ENCODE peak calls at places on chromosomes 2 and 18, in seven cellular contexts. T is mammary epithelial cell; Y is CD4-positive, alpha-beta T cell; B is testis; X is left ventricle myocardium inferior; H is osteoblast; E is heart left ventricle. Z is an unnamed sample.
A peak's percentile ranks its signal among the peaks of the same experiment; 100 is the strongest.

GRCh38 chr2:201194097-201194496 is 11.2 kb downstream of the CASP10 start:
- DNase-seq in T (no peak), Y (no peak), B (no peak), X (no peak), H (no peak), E (no peak), Z (no peak)

GRCh38 chr2:133209325-133209724 is 358.9 kb downstream of the NCKAP5 start:
- DNase-seq in T (no peak), Y (no peak), B (no peak), X (no peak), H (no peak), E (no peak), Z (no peak)

GRCh38 chr2:39733070-39733674 is 45.9 kb downstream of the THUMPD2 start:
- DNase-seq in T (no peak), Y (no peak), B (no peak), X (no peak), H (no peak), E (no peak), Z (no peak)

GRCh38 chr2:150679456-150680120 is 192.1 kb upstream of the RND3 start:
- DNase-seq in T (peak; percentile 9), Y (no peak), B (no peak), X (no peak), H (no peak), E (no peak), Z (no peak)

GRCh38 chr2:42105330-42106256 is 57.8 kb downstream of the PKDCC start:
- DNase-seq in T (no peak), Y (peak; percentile 82), B (no peak), X (peak; percentile 29), H (no peak), E (peak; percentile 62), Z (no peak)

GRCh38 chr2:236171213-236172201 is 3.3 kb upstream of the GBX2 start:
- DNase-seq in T (no peak), Y (no peak), B (no peak), X (no peak), H (peak; percentile 81), E (no peak), Z (no peak)

GRCh38 chr2:190722825-190723224 is 73.9 kb downstream of the NAB1 start:
- DNase-seq in T (peak; percentile 68), Y (no peak), B (no peak), X (no peak), H (no peak), E (no peak), Z (no peak)

GRCh38 chr2:28231110-28231621 is 161.5 kb upstream of the FOSL2 start:
- DNase-seq in T (peak; percentile 24), Y (no peak), B (no peak), X (peak; percentile 22), H (peak; percentile 54), E (peak; percentile 46), Z (no peak)

GRCh38 chr2:117199511-117199910 is 615.0 kb upstream of the DDX18 start:
- DNase-seq in T (no peak), Y (no peak), B (no peak), X (no peak), H (no peak), E (no peak), Z (no peak)

GRCh38 chr2:30691948-30692828 is 115.1 kb downstream of the CAPN13 start:
- DNase-seq in T (no peak), Y (no peak), B (peak; percentile 60), X (peak; percentile 32), H (peak; percentile 84), E (peak; percentile 63), Z (no peak)

GRCh38 chr2:211941359-211941758 is 597.2 kb downstream of the ERBB4 start:
- DNase-seq in T (no peak), Y (no peak), B (no peak), X (no peak), H (no peak), E (no peak), Z (no peak)

GRCh38 chr2:114550895-114551793 is 108.7 kb downstream of the DPP10 start:
- DNase-seq in T (peak; percentile 35), Y (no peak), B (peak; percentile 75), X (no peak), H (peak; percentile 87), E (no peak), Z (no peak)

GRCh38 chr18:37762076-37762475 is 196.5 kb upstream of the CELF4 start:
- DNase-seq in T (no peak), Y (no peak), B (peak; percentile 72), X (no peak), H (no peak), E (no peak), Z (no peak)

GRCh38 chr2:220473611-220474010 is 846.2 kb downstream of the SLC4A3 start:
- DNase-seq in T (no peak), Y (no peak), B (no peak), X (no peak), H (no peak), E (no peak), Z (no peak)

GRCh38 chr18:76369791-76370555 is 125.1 kb downstream of the ZNF516 start:
- DNase-seq in T (no peak), Y (no peak), B (no peak), X (no peak), H (no peak), E (no peak), Z (no peak)

GRCh38 chr2:71991397-71991796 is 156.3 kb downstream of the CYP26B1 start:
- DNase-seq in T (no peak), Y (no peak), B (no peak), X (no peak), H (no peak), E (no peak), Z (no peak)
- TF ChIP-seq CTCF in T (no peak), Y (no peak), B (no peak), X (no peak), H (no peak), E (no peak), Z (no peak)

GRCh38 chr2:99325384-99325783 is 10.7 kb downstream of the TXNDC9 start:
- DNase-seq in T (no peak), Y (no peak), B (no peak), X (no peak), H (no peak), E (no peak), Z (no peak)
- TF ChIP-seq CTCF in T (no peak), Y (no peak), B (no peak), X (no peak), H (no peak), E (no peak), Z (no peak)

GRCh38 chr2:144162652-144163051 is 357.3 kb downstream of the ZEB2 start:
- DNase-seq in T (peak; percentile 29), Y (peak; percentile 11), B (peak; percentile 40), X (no peak), H (no peak), E (no peak), Z (no peak)
- TF ChIP-seq CTCF in T (peak; percentile 77), Y (peak; percentile 25), B (no peak), X (peak; percentile 65), H (peak; percentile 16), E (peak; percentile 36), Z (peak; percentile 18)

GRCh38 chr2:119474371-119475224 is 42.9 kb downstream of the TMEM37 start:
- DNase-seq in T (no peak), Y (no peak), B (no peak), X (no peak), H (peak; percentile 54), E (peak; percentile 31), Z (no peak)

GRCh38 chr2:119478188-119479065 is 45.9 kb downstream of the SCTR start:
- DNase-seq in T (no peak), Y (no peak), B (peak; percentile 4), X (no peak), H (peak; percentile 48), E (no peak), Z (no peak)

GRCh38 chr2:119475857-119476244 is 44.2 kb downstream of the TMEM37 start:
- DNase-seq in T (no peak), Y (no peak), B (peak; percentile 41), X (no peak), H (peak; percentile 31), E (peak; percentile 20), Z (no peak)

GRCh38 chr2:119475225-119475856 is 43.7 kb downstream of the TMEM37 start:
- DNase-seq in T (no peak), Y (no peak), B (peak; percentile 51), X (peak; percentile 57), H (peak; percentile 45), E (peak; percentile 42), Z (no peak)

DNA sequence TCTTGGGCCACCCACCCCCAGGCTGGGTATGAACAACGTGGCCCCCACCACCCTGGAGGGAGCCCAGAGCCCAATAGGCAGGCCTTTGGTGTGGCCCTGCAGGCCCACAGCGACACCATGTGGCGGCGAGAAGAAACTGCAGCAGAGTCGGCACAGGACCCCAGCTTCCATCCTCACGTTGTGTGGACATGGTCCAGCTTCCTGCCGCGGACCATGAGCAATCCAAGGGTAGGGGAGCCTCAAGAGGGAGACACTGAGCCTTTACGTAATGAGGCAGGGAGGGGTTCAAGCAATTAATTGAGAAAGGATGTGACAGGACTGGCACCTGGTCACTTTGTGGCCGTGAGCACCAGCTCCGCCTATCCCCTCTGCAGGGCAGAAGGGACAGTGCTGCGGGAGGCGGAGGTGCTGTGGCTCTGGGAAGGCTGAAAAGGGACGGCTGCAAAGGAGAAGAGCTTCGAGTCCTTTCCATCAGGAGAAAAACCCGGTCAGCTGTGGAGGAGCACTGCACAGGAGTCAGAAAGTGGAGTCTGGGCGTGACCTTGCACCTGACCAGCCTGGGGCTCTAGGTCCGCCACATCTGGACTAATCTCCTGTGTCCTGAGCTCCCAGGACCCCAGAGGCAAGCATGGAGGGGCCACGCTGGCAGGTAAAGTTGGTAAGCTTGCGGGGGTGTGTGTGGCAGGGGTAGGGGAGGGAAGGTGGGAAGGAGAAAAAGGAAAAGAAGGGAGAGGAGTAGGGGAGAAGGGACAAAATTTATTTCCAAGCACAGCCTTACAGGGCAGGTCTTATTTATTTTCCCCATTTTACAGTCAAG is 44.9 kb downstream of the TMEM37 start:
- DNase-seq in T (peak; percentile 39), Y (no peak), B (peak; percentile 71), X (peak; percentile 42), H (peak; percentile 91), E (peak; percentile 63), Z (peak; percentile 68)
- TF ChIP-seq CTCF in T (peak; percentile 96), Y (peak; percentile 68), B (peak; percentile 84), X (peak; percentile 97), H (peak; percentile 80), E (peak; percentile 96), Z (peak; percentile 85)

DNA sequence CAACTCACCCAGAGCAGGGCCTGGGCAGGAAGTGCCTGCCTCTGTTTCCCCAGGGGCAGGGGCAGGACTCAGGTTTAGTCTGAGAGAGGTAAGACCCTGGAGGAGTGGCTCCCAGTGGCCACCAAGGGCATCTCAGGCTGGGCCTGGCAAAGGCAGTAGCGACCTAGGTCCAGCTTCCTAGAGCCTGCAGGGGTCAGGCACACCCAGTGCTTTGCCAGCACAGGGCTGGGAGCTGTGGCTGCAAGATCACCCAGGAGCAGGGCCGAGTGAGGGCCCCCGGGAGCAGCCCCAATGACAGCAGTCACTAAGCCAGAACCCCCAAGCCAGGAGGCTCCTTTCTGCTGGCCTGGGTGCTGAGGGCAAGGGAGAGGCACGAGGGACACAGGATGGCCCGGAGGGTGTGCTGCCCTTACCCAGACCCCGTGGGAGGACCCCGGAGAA is 8.8 kb upstream of the DUSP2 start:
- DNase-seq in T (no peak), Y (no peak), B (no peak), X (no peak), H (peak; percentile 71), E (no peak), Z (no peak)
- TF ChIP-seq CTCF in T (no peak), Y (no peak), B (no peak), X (no peak), H (no peak), E (no peak), Z (no peak)

GRCh38 chr18:50340078-50340477 is 34.8 kb upstream of the SKA1 start:
- DNase-seq in T (no peak), Y (no peak), B (peak; percentile 44), X (no peak), H (no peak), E (no peak), Z (no peak)
- TF ChIP-seq CTCF in T (peak; percentile 2), Y (no peak), B (no peak), X (no peak), H (no peak), E (no peak), Z (no peak)